ENCODE peak calls at places on chromosomes 4 and X, in nine cellular contexts. Y, P, E, S, A, N, U, W and Q are unnamed samples.

GRCh38 chr4:127730142-127730913 is at the start of gene SLC25A31:
- DNase-seq in Y (no peak), P (no peak), E (no peak), S (no peak), A (no peak), N (no peak), U (no peak), W (no peak), Q (no peak)

GRCh38 chr4:95124906-95125504 is 367.2 kb downstream of the BMPR1B start:
- DNase-seq in Y (peak), P (peak), E (peak), S (no peak), A (no peak), N (no peak), U (no peak), W (no peak), Q (peak)

GRCh38 chr4:122218762-122219161 is 66.6 kb downstream of the BLTP1 start:
- DNase-seq in Y (no peak), P (peak), E (no peak), S (no peak), A (no peak), N (no peak), U (no peak), W (no peak), Q (peak)

GRCh38 chr4:119000400-119000799 is 111.7 kb downstream of the SYNPO2 start:
- DNase-seq in Y (no peak), P (no peak), E (no peak), S (no peak), A (no peak), N (no peak), U (no peak), W (no peak), Q (no peak)

GRCh38 chrX:141641138-141641537 is 51.6 kb downstream of the SPANXA2 start:
- DNase-seq in Y (no peak), P (no peak), E (no peak), S (no peak), A (no peak), N (no peak), U (no peak), W (no peak), Q (no peak)

GRCh38 chrX:72247206-72247944 is 8.5 kb upstream of the ERCC6L start:
- DNase-seq in Y (no peak), P (no peak), E (no peak), S (no peak), A (no peak), N (no peak), U (no peak), W (no peak), Q (no peak)

GRCh38 chr4:10437735-10438134 is 19.5 kb downstream of the ZNF518B start:
- DNase-seq in Y (no peak), P (no peak), E (no peak), S (no peak), A (no peak), N (no peak), U (no peak), W (no peak), Q (no peak)

GRCh38 chr4:145954924-145955339 is 16.3 kb upstream of the ZNF827 start:
- DNase-seq in Y (no peak), P (peak), E (no peak), S (no peak), A (no peak), N (no peak), U (no peak), W (no peak), Q (peak)

GRCh38 chrX:11209798-11210197 is 83.4 kb upstream of the AMELX start:
- DNase-seq in Y (no peak), P (peak), E (no peak), S (no peak), A (no peak), N (no peak), U (no peak), W (no peak), Q (no peak)

GRCh38 chrX:151754641-151755215 is 20.2 kb downstream of the CNGA2 start:
- DNase-seq in Y (no peak), P (no peak), E (no peak), S (no peak), A (no peak), N (no peak), U (no peak), W (peak), Q (no peak)